ENCODE peak calls at places on chromosomes 11 and 22, in six cellular contexts. X is body of pancreas, W is DND-41, D is upper lobe of left lung, T is upper lobe of right lung, R is A549. B is an unnamed sample.

GRCh38 chr11:15472405-15472799 is 357.7 kb downstream of the INSC start:
- ATAC-seq in D (no peak), R (no peak), W (no peak), T (no peak), X (no peak), B (no peak)

GRCh38 chr11:100776212-100776896 is 89.3 kb downstream of the ARHGAP42 start:
- ATAC-seq in T (peak), X (peak), D (peak), W (no peak), R (peak), B (no peak)

GRCh38 chr22:19232620-19233019 is 54.1 kb upstream of the SLC25A1 start:
- ATAC-seq in W (no peak), R (no peak), X (no peak), D (no peak), T (no peak), B (no peak)

GRCh38 chr11:30991376-30991775 is 378.2 kb downstream of the DCDC1 start:
- ATAC-seq in W (no peak), R (peak), D (no peak), T (no peak), X (no peak), B (no peak)

GRCh38 chr11:116953525-116954284 is 116.3 kb upstream of the APOA1 start:
- ATAC-seq in W (no peak), T (no peak), D (no peak), R (no peak), X (no peak), B (no peak)

GRCh38 chr11:22690891-22691290 is 24.5 kb downstream of the GAS2 start:
- ATAC-seq in W (peak), X (no peak), T (no peak), R (no peak), D (no peak), B (no peak)

GRCh38 chr11:56624661-56625110 is 10.0 kb upstream of the OR5M1 start:
- ATAC-seq in W (peak), D (peak), T (peak), R (peak), X (peak), B (no peak)

GRCh38 chr22:49152146-49152929 is 675.3 kb downstream of the BRD1 start:
- ATAC-seq in X (no peak), R (no peak), D (no peak), T (no peak), W (no peak), B (no peak)

GRCh38 chr11:115505165-115505564 is 950 bp upstream of the CADM1 start:
- ATAC-seq in X (no peak), W (no peak), D (no peak), T (no peak), R (no peak), B (no peak)

GRCh38 chr11:80350541-80350940 is 909.7 kb upstream of the TENM4 start:
- ATAC-seq in T (no peak), W (no peak), X (no peak), D (no peak), R (no peak), B (no peak)

GRCh38 chr22:45689195-45689594 is 17.6 kb downstream of the ATXN10 start:
- ATAC-seq in T (peak), R (peak), X (peak), D (no peak), W (no peak), B (no peak)

GRCh38 chr11:95453616-95454118 is 222.7 kb upstream of the SESN3 start:
- ATAC-seq in W (no peak), D (no peak), R (no peak), T (peak), X (peak), B (no peak)

GRCh38 chr11:20131744-20132666 is 28.3 kb downstream of the DBX1 start:
- ATAC-seq in T (peak), D (peak), R (peak), W (no peak), X (peak), B (peak)

GRCh38 chr11:1499261-1499890 is 12.8 kb upstream of the MOB2 start:
- ATAC-seq in R (no peak), D (no peak), X (no peak), W (no peak), T (no peak), B (no peak)

GRCh38 chr11:44774131-44774530 is 47.4 kb downstream of the TSPAN18 start:
- ATAC-seq in R (peak), X (no peak), W (no peak), T (peak), D (peak), B (peak)

GRCh38 chr22:26888887-26889286 is 231.5 kb downstream of the MIAT start:
- ATAC-seq in T (no peak), X (no peak), D (no peak), W (no peak), R (no peak), B (no peak)

GRCh38 chr11:36380296-36381004 is 84.4 kb downstream of the PRR5L start:
- ATAC-seq in D (no peak), X (no peak), R (no peak), T (no peak), W (no peak), B (no peak)

GRCh38 chr11:36383200-36383599 is 87.1 kb downstream of the PRR5L start:
- ATAC-seq in T (no peak), X (no peak), W (no peak), D (no peak), R (no peak), B (no peak)

GRCh38 chr11:36377759-36378553 is 81.9 kb downstream of the PRR5L start:
- ATAC-seq in R (peak), D (peak), X (no peak), T (peak), W (no peak), B (peak)

GRCh38 chr11:36379653-36380052 is 83.6 kb downstream of the PRR5L start:
- ATAC-seq in D (no peak), W (no peak), X (no peak), T (no peak), R (no peak), B (no peak)

DNA sequence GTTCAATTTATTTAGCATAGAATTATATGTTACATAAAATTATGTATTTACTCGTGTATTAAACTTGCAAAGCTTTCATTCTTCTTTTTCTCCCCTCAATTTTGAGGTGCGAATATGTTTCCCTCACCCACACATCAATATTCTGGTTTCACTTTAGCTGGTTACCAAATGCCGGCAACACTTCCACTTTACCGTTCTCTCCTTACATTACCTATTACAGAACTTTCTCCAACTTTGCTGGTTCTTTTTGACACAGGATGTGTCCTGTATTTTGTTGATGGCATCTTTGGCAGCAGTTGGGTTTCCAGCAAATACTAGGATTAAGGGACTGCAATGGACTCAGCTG is 84.9 kb downstream of the PRR5L start:
- ATAC-seq in D (no peak), R (no peak), W (no peak), T (no peak), X (no peak), B (no peak)
- H3K4me3 ChIP-seq in D (no peak), R (no peak), W (no peak), T (peak), X (no peak), B (no peak)

GRCh38 chr11:69635804-69636511 is 5.0 kb upstream of the CCND1 start:
- ATAC-seq in X (peak), D (no peak), R (no peak), T (peak), W (no peak), B (no peak)
- H3K4me3 ChIP-seq in X (no peak), D (peak), R (peak), T (peak), W (no peak), B (no peak)

DNA sequence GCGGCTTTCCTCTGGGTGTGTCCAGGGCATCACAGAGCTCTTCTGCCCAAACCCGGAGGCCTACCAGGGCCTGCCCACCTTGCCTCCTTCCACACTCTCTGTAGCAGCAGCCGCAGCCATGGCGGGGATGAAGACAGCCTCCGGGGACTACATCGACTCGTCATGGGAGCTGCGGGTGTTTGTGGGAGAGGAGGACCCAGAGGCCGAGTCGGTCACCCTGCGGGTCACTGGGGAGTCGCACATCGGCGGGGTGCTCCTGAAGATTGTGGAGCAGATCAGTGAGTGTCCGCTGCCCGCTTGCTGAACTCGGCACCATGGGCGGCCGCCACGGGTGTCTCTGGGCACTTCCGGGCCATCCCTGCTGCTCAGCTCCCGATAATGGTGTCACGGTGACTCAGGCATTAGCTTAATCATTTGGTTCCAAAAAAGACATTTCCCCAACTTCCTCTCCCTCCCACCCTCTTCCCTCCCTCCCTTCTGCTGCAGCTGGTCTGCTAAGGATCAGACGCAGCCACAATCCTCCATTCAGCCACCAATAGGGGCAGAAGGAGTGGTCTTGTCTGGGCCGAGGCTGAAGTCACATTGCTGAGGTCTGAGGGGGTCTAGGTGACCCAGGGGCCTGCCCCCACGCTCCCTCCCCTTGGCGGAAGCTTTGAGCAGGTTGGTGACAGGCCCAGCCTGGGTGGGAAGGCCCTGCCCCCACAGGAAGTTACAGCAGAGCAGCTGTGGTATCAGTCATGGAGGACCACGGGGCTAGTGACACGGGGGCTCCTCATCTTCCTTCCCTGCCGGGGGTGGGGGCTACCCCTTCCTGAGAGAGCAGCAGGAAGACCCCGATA is 945 bp downstream of the FERMT3 start:
- ATAC-seq in T (peak), W (peak), R (no peak), D (peak), X (peak), B (peak)
- H3K4me3 ChIP-seq in T (peak), W (peak), R (no peak), D (peak), X (no peak), B (peak)

GRCh38 chr22:31126128-31126868 is 3.5 kb downstream of the INPP5J start:
- ATAC-seq in W (peak), D (no peak), T (no peak), R (no peak), X (no peak), B (no peak)
- H3K4me3 ChIP-seq in W (no peak), D (no peak), T (no peak), R (no peak), X (no peak), B (no peak)

GRCh38 chr11:12200359-12201015 is 90.1 kb downstream of the MICAL2 start:
- ATAC-seq in W (no peak), R (no peak), T (peak), X (peak), D (no peak), B (peak)

GRCh38 chr11:12196862-12197261 is 86.5 kb downstream of the MICAL2 start:
- ATAC-seq in R (no peak), D (no peak), W (no peak), X (no peak), T (no peak), B (no peak)

GRCh38 chr11:12201016-12201985 is 90.9 kb downstream of the MICAL2 start:
- ATAC-seq in X (peak), D (peak), W (no peak), T (peak), R (peak), B (peak)

GRCh38 chr11:12198261-12198925 is 88.0 kb downstream of the MICAL2 start:
- ATAC-seq in W (no peak), R (no peak), T (peak), X (peak), D (no peak), B (no peak)

GRCh38 chr11:12199231-12199948 is 89.0 kb downstream of the MICAL2 start:
- ATAC-seq in T (peak), W (no peak), R (no peak), X (no peak), D (no peak), B (no peak)
- H3K4me3 ChIP-seq in T (no peak), W (no peak), R (no peak), X (no peak), D (no peak), B (no peak)

DNA sequence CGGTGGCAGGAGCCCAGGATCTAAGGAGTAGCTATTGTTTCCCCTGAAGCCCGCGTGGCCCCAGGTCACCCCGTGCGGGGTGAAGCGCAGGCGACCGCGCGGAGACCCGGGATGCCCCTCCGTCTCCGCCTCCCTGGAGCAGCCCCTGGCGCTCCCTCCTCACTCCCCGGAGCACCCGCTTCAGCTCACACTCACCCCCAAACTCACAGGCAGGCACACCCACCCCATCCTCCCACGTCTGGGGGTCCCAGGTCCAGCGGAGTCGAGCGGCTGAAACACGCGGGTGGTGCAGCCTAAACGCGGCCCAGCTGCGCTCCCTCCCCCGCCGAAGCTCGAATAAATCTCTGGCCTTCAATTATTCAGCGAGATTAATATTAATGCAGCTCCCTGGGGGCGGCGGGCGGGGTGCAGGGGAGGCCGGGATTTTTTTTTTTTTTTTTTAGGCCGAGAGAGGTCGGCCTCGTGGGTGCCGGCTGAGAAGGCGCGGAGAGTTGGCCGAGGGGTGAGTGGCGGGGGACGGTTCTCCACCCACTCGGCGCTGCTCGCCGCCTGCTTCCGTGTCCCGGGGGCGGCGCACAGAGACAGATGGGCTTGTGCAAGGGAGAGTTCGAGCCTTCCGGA is 465 bp upstream of the SLC1A2 start:
- ATAC-seq in R (peak), D (peak), W (no peak), X (peak), T (peak), B (no peak)
- H3K4me3 ChIP-seq in R (peak), D (peak), W (no peak), X (no peak), T (peak), B (peak)

GRCh38 chr11:92413757-92414513 is 189.3 kb downstream of the FAT3 start:
- ATAC-seq in D (no peak), W (no peak), X (no peak), R (no peak), T (no peak), B (no peak)

GRCh38 chr11:92417326-92417725 is 192.7 kb downstream of the FAT3 start:
- ATAC-seq in T (no peak), W (no peak), R (peak), D (no peak), X (no peak), B (no peak)

GRCh38 chr11:92409956-92410355 is 185.3 kb downstream of the FAT3 start:
- ATAC-seq in D (no peak), X (no peak), R (no peak), T (no peak), W (no peak), B (no peak)

GRCh38 chr11:92411431-92411830 is 186.8 kb downstream of the FAT3 start:
- ATAC-seq in T (no peak), X (no peak), W (no peak), D (no peak), R (no peak), B (no peak)

DNA sequence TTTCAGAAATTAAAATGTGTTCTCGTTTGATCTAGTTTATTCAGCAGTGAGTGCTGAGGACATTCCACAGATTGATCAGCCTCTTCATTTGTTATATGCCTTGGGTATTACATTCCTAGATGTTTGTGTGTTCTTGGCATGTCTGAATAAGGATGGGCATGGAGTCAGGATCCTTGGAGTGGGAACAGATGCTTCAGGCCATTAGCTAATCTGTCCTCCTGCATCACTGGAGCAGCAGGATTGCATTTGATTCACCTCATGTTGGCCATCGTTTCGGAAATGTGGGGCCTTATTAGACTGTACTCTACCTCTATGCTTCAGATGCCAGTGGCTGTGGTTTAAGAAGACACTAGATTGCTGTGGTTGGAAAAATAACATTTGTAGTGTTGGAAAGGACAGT is 190.6 kb downstream of the FAT3 start:
- ATAC-seq in T (peak), D (peak), W (no peak), R (no peak), X (no peak), B (peak)
- H3K4me3 ChIP-seq in T (no peak), D (no peak), W (no peak), R (no peak), X (no peak), B (no peak)

GRCh38 chr11:64854534-64855502 is 10.4 kb upstream of the CDC42BPG start:
- ATAC-seq in W (no peak), R (peak), X (peak), T (peak), D (peak), B (peak)
- H3K4me3 ChIP-seq in W (no peak), R (peak), X (no peak), T (no peak), D (no peak), B (no peak)

B was measured in gastroesophageal sphincter.